ENCODE peak calls at places on chromosomes 16 and 17, in four cellular contexts. H is tibial artery; K is CD4-positive, alpha-beta T cell; G is nephron progenitor cell. U is an unnamed sample.

GRCh38 chr16:3550851-3551847 is 26.1 kb downstream of the NLRC3 start:
- DNase-seq in H (no peak), K (no peak), G (no peak), U (no peak)

GRCh38 chr17:47279062-47279801 is 25.6 kb downstream of the ITGB3 start:
- DNase-seq in H (peak), K (no peak), G (no peak), U (no peak)

GRCh38 chr17:14451729-14452191 is 150.9 kb downstream of the HS3ST3B1 start:
- DNase-seq in H (no peak), K (no peak), G (no peak), U (no peak)

GRCh38 chr17:17093764-17094163 is 51.5 kb downstream of the MPRIP start:
- DNase-seq in H (no peak), K (no peak), G (no peak), U (peak)

GRCh38 chr16:12958366-12958765 is 57.0 kb downstream of the SHISA9 start:
- DNase-seq in H (no peak), K (no peak), G (no peak), U (no peak)

GRCh38 chr17:5413682-5414081 is 5.8 kb downstream of the NUP88 start:
- DNase-seq in H (no peak), K (no peak), G (no peak), U (no peak)

GRCh38 chr16:53893731-53894435 is 189.9 kb downstream of the FTO start:
- DNase-seq in H (no peak), K (no peak), G (no peak), U (no peak)

GRCh38 chr16:21611178-21611545 is 11.8 kb downstream of the METTL9 start:
- DNase-seq in H (no peak), K (no peak), G (no peak), U (no peak)

GRCh38 chr17:56870163-56870651 is 36.3 kb downstream of the DGKE start:
- DNase-seq in H (no peak), K (no peak), G (no peak), U (no peak)

GRCh38 chr16:66512589-66513404 is 37.1 kb downstream of the TK2 start:
- DNase-seq in H (peak), K (no peak), G (no peak), U (peak)

GRCh38 chr17:30450125-30451027 is 26.8 kb upstream of the GOSR1 start:
- DNase-seq in H (no peak), K (no peak), G (no peak), U (no peak)

GRCh38 chr17:7988750-7989178 is 13.7 kb upstream of the GUCY2D start:
- DNase-seq in H (no peak), K (no peak), G (peak), U (no peak)
- TF ChIP-seq CTCF in H (peak), K (peak), G (peak), U (peak)

GRCh38 chr17:81870155-81870977 is 771 bp downstream of the ARHGDIA start:
- DNase-seq in H (no peak), K (peak), G (peak), U (no peak)

GRCh38 chr17:81868674-81869220 is 2.4 kb downstream of the ARHGDIA start:
- DNase-seq in H (peak), K (no peak), G (no peak), U (peak)

GRCh38 chr17:81869221-81870154 is 1.6 kb downstream of the ARHGDIA start:
- DNase-seq in H (no peak), K (peak), G (peak), U (no peak)

GRCh38 chr17:81870978-81871386 is at the start of gene ARHGDIA:
- DNase-seq in H (no peak), K (no peak), G (peak), U (no peak)

GRCh38 chr17:81871387-81872120 is 417 bp upstream of the ARHGDIA start:
- DNase-seq in H (peak), K (peak), G (peak), U (peak)
- TF ChIP-seq CTCF in H (peak), K (peak), G (no peak), U (peak)

DNA sequence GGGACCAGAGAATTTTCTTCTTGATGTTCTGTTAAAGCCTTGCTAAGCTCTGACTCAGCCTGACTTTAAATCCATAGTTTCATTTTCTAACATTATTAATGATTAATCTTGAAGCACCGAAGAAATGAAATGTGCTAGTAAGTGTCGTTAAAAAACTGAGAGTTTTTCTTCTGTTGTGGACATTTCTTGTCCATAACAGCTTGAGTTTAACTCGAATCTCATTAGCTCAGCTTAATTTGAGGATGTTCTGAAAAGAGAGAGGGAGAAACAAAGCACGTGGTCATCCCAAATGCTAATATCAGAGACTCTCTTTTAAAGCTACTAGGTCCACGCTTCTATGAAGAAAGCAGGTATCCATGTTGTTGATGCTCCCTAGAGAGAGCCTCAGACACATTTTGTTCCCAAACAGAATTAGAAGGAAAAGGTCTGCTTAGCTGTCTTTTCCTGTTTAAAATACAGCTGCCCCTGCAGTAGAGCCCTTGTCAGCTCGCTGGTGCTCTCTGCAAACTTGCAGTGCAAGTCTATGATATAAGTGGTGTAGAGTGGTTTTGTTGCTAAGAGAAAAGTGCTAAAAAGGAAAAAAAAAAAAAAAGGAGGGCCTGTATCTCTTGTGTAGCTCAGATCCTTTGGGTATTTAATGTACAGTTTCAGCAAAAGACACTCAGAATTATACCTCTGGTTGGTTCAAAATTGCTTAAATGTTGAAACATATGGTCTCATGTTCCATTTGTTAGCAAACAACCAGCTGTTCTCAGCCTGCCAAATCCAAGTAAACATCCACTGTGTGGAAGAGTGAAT is 191.1 kb upstream of the TBX2 start:
- DNase-seq in H (no peak), K (no peak), G (no peak), U (no peak)
- TF ChIP-seq CTCF in H (no peak), K (no peak), G (no peak), U (no peak)

GRCh38 chr16:83552930-83553329 is 254.8 kb upstream of the HSBP1 start:
- DNase-seq in H (no peak), K (no peak), G (no peak), U (no peak)

GRCh38 chr16:83552193-83552592 is 255.6 kb upstream of the HSBP1 start:
- DNase-seq in H (no peak), K (no peak), G (no peak), U (no peak)

GRCh38 chr16:83549836-83550569 is 257.8 kb upstream of the HSBP1 start:
- DNase-seq in H (no peak), K (no peak), G (no peak), U (no peak)

DNA sequence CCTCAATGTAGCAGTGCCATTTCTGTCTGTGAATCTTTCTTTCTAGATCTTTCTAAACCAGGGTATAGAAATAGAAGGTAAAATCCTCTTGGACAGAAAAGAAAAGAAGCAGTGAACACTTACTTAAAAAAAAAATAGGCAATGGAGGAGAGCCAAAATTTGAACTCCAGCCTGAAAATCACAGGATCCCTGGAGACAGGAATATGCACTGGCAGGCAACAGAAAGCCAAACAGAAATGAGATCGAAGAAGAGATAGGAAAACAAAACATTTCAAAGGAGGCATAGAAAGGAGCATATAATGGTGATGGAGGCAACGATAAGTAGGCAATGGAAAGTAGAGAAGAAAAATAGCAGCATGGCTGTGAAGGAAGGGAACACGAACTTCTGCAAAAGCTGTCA is 253.7 kb upstream of the HSBP1 start:
- DNase-seq in H (no peak), K (no peak), G (no peak), U (no peak)
- TF ChIP-seq CTCF in H (no peak), K (no peak), G (no peak), U (no peak)

DNA sequence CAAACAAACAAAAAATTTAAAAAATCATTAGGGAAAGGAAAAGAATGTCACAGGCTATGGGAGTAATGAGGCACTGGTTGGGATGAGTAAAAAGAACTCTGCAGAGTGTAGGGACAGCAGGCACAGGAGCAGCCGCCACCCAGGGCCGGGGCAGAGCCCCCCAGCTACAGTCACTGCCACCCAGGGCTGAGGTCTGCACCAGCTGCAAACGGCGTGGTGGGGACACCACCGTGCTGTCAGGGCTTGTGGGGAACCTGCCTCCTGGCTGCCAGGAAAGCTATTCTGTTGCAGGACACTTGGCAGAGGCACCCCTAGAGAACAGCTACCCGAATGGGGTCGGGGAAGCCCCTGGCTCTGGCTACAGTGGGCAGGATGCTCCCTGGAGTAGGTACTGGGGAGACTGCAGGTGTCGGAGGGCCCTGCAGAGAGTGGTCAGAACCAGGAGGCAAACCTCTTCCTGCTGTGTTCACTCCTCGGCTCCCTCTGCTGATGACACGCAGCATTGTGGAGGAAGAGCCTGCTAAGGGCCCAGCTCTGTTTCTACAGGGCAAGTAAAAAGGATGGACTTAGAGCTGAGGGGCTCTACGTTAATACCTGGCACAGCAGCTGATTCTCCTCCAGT is 32.3 kb upstream of the CAPN15 start:
- DNase-seq in H (no peak), K (no peak), G (no peak), U (no peak)
- TF ChIP-seq CTCF in H (peak), K (peak), G (no peak), U (peak)

GRCh38 chr16:30896890-30897730 is 696 bp downstream of the CTF1 start:
- DNase-seq in H (peak), K (peak), G (peak), U (peak)
- TF ChIP-seq CTCF in H (no peak), K (no peak), G (no peak), U (no peak)

U was measured in chondrocyte.